ENCODE peak calls at places on chromosomes 16 and 17, in eight cellular contexts. A, H, F, U, Y, V, R and E are unnamed samples.

GRCh38 chr17:58279016-58279671 is 1.6 kb downstream of the MPO start:
- DNase-seq in A (peak; percentile 43), H (no peak), F (no peak), U (no peak), Y (no peak), V (peak; percentile 87), R (no peak), E (peak; percentile 67)

GRCh38 chr16:66953462-66954096 is 7.5 kb upstream of the CES3 start:
- DNase-seq in A (no peak), H (no peak), F (no peak), U (no peak), Y (no peak), V (peak; percentile 17), R (no peak), E (no peak)

GRCh38 chr17:51035436-51035835 is 85.2 kb downstream of the SPAG9 start:
- DNase-seq in A (no peak), H (peak; percentile 40), F (no peak), U (peak; percentile 88), Y (no peak), V (no peak), R (no peak), E (no peak)

GRCh38 chr17:81049973-81050551 is 15.1 kb downstream of the BAIAP2 start:
- DNase-seq in A (peak; percentile 74), H (no peak), F (no peak), U (no peak), Y (no peak), V (peak; percentile 87), R (no peak), E (no peak)

GRCh38 chr17:44487170-44487569 is 16.0 kb downstream of the GPATCH8 start:
- DNase-seq in A (no peak), H (no peak), F (no peak), U (no peak), Y (no peak), V (no peak), R (no peak), E (no peak)

GRCh38 chr17:41710472-41711090 is 1.6 kb upstream of the GAST start:
- DNase-seq in A (no peak), H (no peak), F (no peak), U (no peak), Y (no peak), V (no peak), R (peak; percentile 48), E (no peak)

GRCh38 chr17:19332371-19333131 is 30.0 kb downstream of the B9D1 start:
- DNase-seq in A (no peak), H (no peak), F (no peak), U (no peak), Y (no peak), V (peak; percentile 45), R (no peak), E (no peak)

GRCh38 chr17:78257810-78258322 is 26.4 kb downstream of the TMEM235 start:
- DNase-seq in A (no peak), H (no peak), F (peak; percentile 56), U (peak; percentile 26), Y (no peak), V (peak; percentile 93), R (no peak), E (peak; percentile 66)

GRCh38 chr16:49250689-49251088 is 30.9 kb downstream of the CBLN1 start:
- DNase-seq in A (no peak), H (no peak), F (no peak), U (no peak), Y (no peak), V (no peak), R (no peak), E (no peak)

GRCh38 chr17:46159686-46160085 is 33.5 kb downstream of the KANSL1 start:
- DNase-seq in A (no peak), H (no peak), F (no peak), U (peak; percentile 66), Y (no peak), V (no peak), R (no peak), E (no peak)

GRCh38 chr17:77461277-77462057 is 320.7 kb downstream of the SEC14L1 start:
- DNase-seq in A (no peak), H (no peak), F (no peak), U (no peak), Y (no peak), V (peak; percentile 27), R (no peak), E (no peak)

GRCh38 chr16:87489434-87490045 is 3.3 kb downstream of the ZCCHC14 start:
- DNase-seq in A (no peak), H (no peak), F (no peak), U (no peak), Y (no peak), V (no peak), R (peak; percentile 60), E (no peak)

GRCh38 chr17:47884905-47885735 is 10.9 kb upstream of the SP2 start:
- DNase-seq in A (no peak), H (no peak), F (peak; percentile 18), U (no peak), Y (no peak), V (no peak), R (no peak), E (no peak)

GRCh38 chr16:4517812-4518211 is 20.8 kb downstream of the CDIP1 start:
- DNase-seq in A (no peak), H (peak; percentile 82), F (no peak), U (peak; percentile 27), Y (no peak), V (no peak), R (peak; percentile 65), E (peak; percentile 36)

GRCh38 chr17:6488008-6488539 is 43.8 kb downstream of the PIMREG start:
- DNase-seq in A (no peak), H (no peak), F (no peak), U (no peak), Y (no peak), V (no peak), R (no peak), E (peak; percentile 6)

GRCh38 chr16:709651-710499 is 4.3 kb upstream of the FBXL16 start:
- DNase-seq in A (no peak), H (peak; percentile 83), F (no peak), U (peak; percentile 52), Y (no peak), V (no peak), R (peak; percentile 84), E (no peak)

GRCh38 chr16:11699234-11699894 is 31.1 kb downstream of the SNN start:
- DNase-seq in A (no peak), H (no peak), F (no peak), U (no peak), Y (no peak), V (no peak), R (no peak), E (no peak)

GRCh38 chr16:11698271-11698689 is 30.0 kb downstream of the SNN start:
- DNase-seq in A (no peak), H (no peak), F (peak; percentile 17), U (no peak), Y (no peak), V (no peak), R (no peak), E (no peak)

GRCh38 chr16:11697319-11697718 is 29.1 kb downstream of the SNN start:
- DNase-seq in A (no peak), H (no peak), F (no peak), U (no peak), Y (no peak), V (no peak), R (no peak), E (no peak)

GRCh38 chr16:11696266-11697012 is 28.2 kb downstream of the SNN start:
- DNase-seq in A (no peak), H (no peak), F (no peak), U (no peak), Y (no peak), V (no peak), R (no peak), E (no peak)

DNA sequence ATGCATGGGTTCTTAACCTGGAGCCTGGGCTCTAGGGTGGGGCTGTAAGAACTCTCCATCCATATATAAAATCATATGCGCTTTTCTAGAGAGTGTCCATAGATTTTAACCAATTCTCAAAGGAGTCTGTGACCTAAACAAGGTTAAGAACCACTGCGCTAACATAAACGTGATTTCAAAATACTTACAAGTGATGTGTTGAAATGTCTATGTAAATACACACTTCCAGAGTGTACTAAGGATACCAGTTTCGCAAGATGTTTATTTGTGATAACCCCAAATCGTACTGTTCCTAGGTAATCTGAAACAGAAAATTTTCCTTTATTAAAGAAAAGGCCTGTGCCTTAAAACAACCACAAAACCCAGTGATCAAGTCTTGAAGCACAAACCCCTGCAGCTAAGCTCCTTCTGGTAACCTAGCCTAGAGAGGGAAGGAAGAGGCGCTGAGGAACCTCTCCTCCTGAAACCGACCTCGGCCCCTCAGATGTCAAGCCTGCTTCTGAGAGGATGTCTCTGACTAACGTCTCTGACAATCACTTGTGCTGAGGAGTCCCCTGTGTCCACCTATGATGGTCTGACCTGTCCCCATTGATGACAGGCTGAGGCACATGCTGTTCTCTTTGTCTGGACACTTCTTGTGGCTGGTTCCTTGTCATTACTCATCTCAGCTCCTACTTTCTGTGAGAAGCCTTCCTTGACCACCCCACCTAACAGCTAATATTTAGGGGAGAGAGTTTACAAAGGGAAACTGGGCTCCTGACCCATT is 32.2 kb downstream of the SNN start:
- DNase-seq in A (no peak), H (no peak), F (no peak), U (peak; percentile 30), Y (no peak), V (no peak), R (no peak), E (no peak)
- H3K36me3 ChIP-seq in A (peaks cover 31% of the 10 kb centered on the region), H (no peaks in the 10 kb centered on the region), F (peaks cover 40% of the 10 kb centered on the region), U (peaks cover 66% of the 10 kb centered on the region), Y (peaks cover 20% of the 10 kb centered on the region), V (peaks cover 62% of the 10 kb centered on the region), R (peaks cover 30% of the 10 kb centered on the region), E (no peaks in the 10 kb centered on the region)

DNA sequence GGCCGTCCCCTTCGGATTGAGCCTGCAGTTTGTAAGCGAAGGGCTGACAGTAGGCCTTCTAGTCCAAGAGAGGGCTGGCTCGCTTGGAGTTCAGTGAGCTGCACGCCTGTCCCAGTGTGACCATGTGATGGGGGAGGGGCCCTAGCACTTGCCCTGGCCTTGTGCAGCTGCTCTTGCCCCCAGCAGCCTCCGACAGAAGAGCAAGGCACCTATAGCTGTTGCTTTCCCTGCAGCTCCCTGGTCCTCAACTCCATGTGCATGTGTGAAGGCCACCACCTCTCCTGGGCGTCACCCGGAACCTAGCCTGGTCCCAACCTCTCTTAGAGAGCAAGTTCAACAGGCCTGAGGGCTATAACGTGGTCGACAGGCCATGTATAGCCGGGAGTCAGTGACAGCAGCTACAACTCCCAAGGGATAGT is 5.6 kb downstream of the SPHK1 start:
- DNase-seq in A (no peak), H (no peak), F (no peak), U (no peak), Y (no peak), V (no peak), R (peak; percentile 45), E (no peak)
- H3K36me3 ChIP-seq in A (peaks cover 27% of the 10 kb centered on the region), H (no peaks in the 10 kb centered on the region), F (peaks cover 6% of the 10 kb centered on the region), U (peaks cover 32% of the 10 kb centered on the region), Y (peaks cover 3% of the 10 kb centered on the region), V (peaks cover 69% of the 10 kb centered on the region), R (peaks cover 28% of the 10 kb centered on the region), E (no peaks in the 10 kb centered on the region)

GRCh38 chr16:28964527-28964926 is 10.1 kb upstream of the SPNS1 start:
- DNase-seq in A (no peak), H (no peak), F (no peak), U (no peak), Y (no peak), V (peak; percentile 2), R (no peak), E (no peak)
- H3K36me3 ChIP-seq in A (peaks cover 29% of the 10 kb centered on the region), H (no peaks in the 10 kb centered on the region), F (peaks cover 41% of the 10 kb centered on the region), U (peaks cover 44% of the 10 kb centered on the region), Y (peaks cover 35% of the 10 kb centered on the region), V (peaks cover 67% of the 10 kb centered on the region), R (peaks cover 51% of the 10 kb centered on the region), E (no peaks in the 10 kb centered on the region)

DNA sequence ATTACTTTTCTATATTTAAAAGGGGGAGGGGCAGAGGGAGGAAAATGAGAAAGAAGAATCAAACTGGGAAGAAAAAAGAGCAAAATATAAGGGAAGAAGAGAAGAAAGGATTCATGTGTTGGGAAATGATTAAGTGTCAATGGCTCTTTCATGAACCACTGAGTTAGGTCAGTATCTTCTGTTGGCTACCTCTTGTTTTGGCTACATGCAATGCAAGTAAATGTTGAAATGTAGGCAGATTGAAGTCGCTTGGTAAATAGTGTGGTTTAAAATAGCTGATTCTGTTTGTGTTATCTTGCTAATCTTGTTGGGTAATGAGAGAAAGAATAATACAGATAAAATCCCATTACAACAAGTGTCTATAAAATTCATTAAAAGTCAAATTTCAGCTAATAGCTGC is 27.2 kb downstream of the COX11 start:
- DNase-seq in A (no peak), H (no peak), F (no peak), U (no peak), Y (no peak), V (no peak), R (no peak), E (no peak)
- H3K36me3 ChIP-seq in A (peaks cover 8% of the 10 kb centered on the region), H (no peaks in the 10 kb centered on the region), F (no peaks in the 10 kb centered on the region), U (no peaks in the 10 kb centered on the region), Y (no peaks in the 10 kb centered on the region), V (peaks cover 10% of the 10 kb centered on the region), R (peaks cover 36% of the 10 kb centered on the region), E (peaks cover 2% of the 10 kb centered on the region)